ENCODE peak calls at places on chromosome 12, in seven cellular contexts. C is breast epithelium, B is H1, I is RWPE2, Z is fibroblast of lung, Y is GM23338, R is cardiac muscle cell. H is an unnamed sample.

GRCh38 chr12:44246481-44247105 is 410.7 kb downstream of the TMEM117 start:
- DNase-seq in R (no peak), I (no peak), Z (peak; percentile 72), B (no peak), Y (no peak), C (no peak), H (no peak)

GRCh38 chr12:22657538-22657937 is 32.6 kb downstream of the ETNK1 start:
- DNase-seq in Y (no peak), C (no peak), R (peak; percentile 9), B (no peak), I (no peak), Z (peak; percentile 26), H (no peak)

GRCh38 chr12:21502164-21502496 is 541 bp downstream of the GOLT1B start:
- DNase-seq in I (no peak), R (peak; percentile 38), Y (no peak), B (no peak), C (no peak), Z (peak; percentile 57), H (no peak)

GRCh38 chr12:124699878-124700277 is 132.5 kb upstream of the NCOR2 start:
- DNase-seq in Y (no peak), C (no peak), B (no peak), Z (no peak), I (no peak), R (no peak), H (no peak)

GRCh38 chr12:3988519-3989217 is 115.5 kb upstream of the PARP11 start:
- DNase-seq in B (no peak), R (no peak), Y (no peak), C (no peak), Z (no peak), I (no peak), H (no peak)

GRCh38 chr12:54160807-54161480 is 27.8 kb downstream of the SMUG1 start:
- DNase-seq in R (no peak), Z (no peak), B (no peak), C (no peak), I (no peak), Y (no peak), H (no peak)

GRCh38 chr12:11795910-11796459 is 146.5 kb downstream of the ETV6 start:
- DNase-seq in Y (peak; percentile 59), R (peak; percentile 74), C (no peak), Z (peak; percentile 97), B (no peak), I (no peak), H (no peak)

GRCh38 chr12:108063192-108063591 is 65.9 kb upstream of the WSCD2 start:
- DNase-seq in B (no peak), Y (peak; percentile 83), R (peak; percentile 18), Z (no peak), C (no peak), I (no peak), H (peak; percentile 5)

DNA sequence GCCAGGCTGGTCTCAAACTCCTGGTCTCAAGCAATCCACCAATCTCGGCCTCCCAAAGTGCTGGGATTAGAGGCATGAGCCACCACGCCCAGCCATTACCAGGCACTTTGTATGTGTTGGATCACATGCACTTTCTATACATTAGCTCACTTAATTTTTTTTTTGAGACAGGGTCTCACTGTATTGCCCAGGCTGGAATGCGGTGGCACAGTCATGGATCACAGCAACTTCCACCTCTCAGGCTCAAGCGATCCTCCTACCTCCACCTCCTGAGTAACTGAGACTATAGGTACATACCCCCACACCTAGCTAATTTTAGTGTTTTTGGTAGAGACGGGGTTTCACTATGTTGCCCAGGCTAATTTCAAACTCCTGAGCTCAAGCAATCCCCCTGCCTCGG is 203.0 kb upstream of the MYL2 start:
- DNase-seq in I (no peak), Y (no peak), B (no peak), R (no peak), C (no peak), Z (no peak), H (no peak)
- H3K4me3 ChIP-seq in I (no peak overlapping the region), Y (no peak overlapping the region), B (no peak overlapping the region), R (no peak overlapping the region), C (no peak overlapping the region), Z (no peak overlapping the region), H (no peak overlapping the region)

DNA sequence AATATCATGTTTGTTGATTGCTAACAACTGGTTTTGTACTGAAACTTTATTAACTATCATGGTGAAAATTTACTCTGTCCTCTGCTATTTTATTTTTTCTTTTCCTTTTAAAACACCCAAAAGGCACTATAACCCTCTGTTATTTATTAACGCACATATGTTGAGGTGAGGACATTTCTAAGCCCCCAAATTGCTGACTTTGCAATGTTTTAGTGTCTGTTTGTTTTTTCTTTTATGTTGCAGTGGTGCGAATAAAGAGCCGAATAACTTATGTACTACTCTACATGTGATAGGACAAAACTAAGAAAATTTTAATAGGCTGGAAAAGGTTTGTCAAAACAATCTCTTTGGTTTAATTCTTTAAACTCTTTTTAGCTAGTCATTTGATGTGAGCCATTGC is 24.5 kb upstream of the PAWR start:
- DNase-seq in Y (no peak), R (no peak), I (no peak), Z (no peak), C (no peak), B (no peak), H (no peak)
- H3K4me1 ChIP-seq in Y (no peaks in the 10 kb centered on the region), R (no peaks in the 10 kb centered on the region), I (no peaks in the 10 kb centered on the region), Z (no peaks in the 10 kb centered on the region), C (no peaks in the 10 kb centered on the region), B (no peaks in the 10 kb centered on the region), H (no peaks in the 10 kb centered on the region)

GRCh38 chr12:55743967-55744931 is 1.3 kb downstream of the GDF11 start:
- DNase-seq in B (no peak), Y (no peak), Z (no peak), R (no peak), I (no peak), C (peak; percentile 50), H (peak; percentile 22)

GRCh38 chr12:55746913-55747231 is 4.0 kb downstream of the GDF11 start:
- DNase-seq in B (no peak), I (no peak), C (no peak), Y (no peak), R (no peak), Z (no peak), H (no peak)

GRCh38 chr12:55745361-55746146 is 2.6 kb downstream of the GDF11 start:
- DNase-seq in B (no peak), C (no peak), R (peak; percentile 77), Y (peak; percentile 95), Z (no peak), I (no peak), H (no peak)

GRCh38 chr12:55748230-55748993 is 5.5 kb downstream of the GDF11 start:
- DNase-seq in Z (no peak), I (no peak), R (no peak), Y (no peak), B (no peak), C (no peak), H (no peak)

GRCh38 chr12:55746147-55746912 is 3.4 kb downstream of the GDF11 start:
- DNase-seq in C (no peak), I (no peak), R (peak; percentile 38), Z (peak; percentile 40), Y (no peak), B (no peak), H (no peak)
- H3K4me3 ChIP-seq in C (no peak overlapping the region), I (no peak overlapping the region), R (peak overlapping the region; percentile 53), Z (no peak overlapping the region), Y (peak overlapping the region; percentile 95), B (peak overlapping the region; percentile 80), H (no peak overlapping the region)

GRCh38 chr12:68264175-68264863 is 10.9 kb upstream of the IL22 start:
- DNase-seq in C (no peak), B (no peak), Z (peak; percentile 59), Y (no peak), R (peak; percentile 29), I (no peak), H (no peak)
- H3K4me1 ChIP-seq in C (no peaks in the 10 kb centered on the region), B (no peaks in the 10 kb centered on the region), Z (peaks cover 15% of the 10 kb centered on the region), Y (peaks cover 20% of the 10 kb centered on the region), R (no peaks in the 10 kb centered on the region), I (peaks cover 19% of the 10 kb centered on the region), H (no peaks in the 10 kb centered on the region)

GRCh38 chr12:64083285-64084210 is 138.5 kb downstream of the KICS2 start:
- DNase-seq in Y (no peak), Z (peak; percentile 93), R (peak; percentile 96), B (no peak), I (no peak), C (peak; percentile 79), H (no peak)

GRCh38 chr12:64082866-64083268 is 139.2 kb downstream of the KICS2 start:
- DNase-seq in B (no peak), R (no peak), Z (no peak), Y (no peak), I (no peak), C (no peak), H (no peak)

GRCh38 chr12:64077922-64078321 is 144.2 kb downstream of the KICS2 start:
- DNase-seq in Z (no peak), Y (peak; percentile 42), C (no peak), R (peak; percentile 30), I (no peak), B (no peak), H (no peak)

GRCh38 chr12:64081020-64081419 is 141.1 kb downstream of the KICS2 start:
- DNase-seq in R (peak; percentile 50), Y (no peak), C (no peak), Z (peak; percentile 21), B (no peak), I (no peak), H (no peak)

GRCh38 chr12:64080319-64081008 is 141.6 kb downstream of the KICS2 start:
- DNase-seq in I (no peak), R (peak; percentile 26), C (no peak), Y (peak; percentile 53), B (no peak), Z (no peak), H (peak; percentile 65)
- H3K4me3 ChIP-seq in I (no peak overlapping the region), R (no peak overlapping the region), C (no peak overlapping the region), Y (no peak overlapping the region), B (no peak overlapping the region), Z (no peak overlapping the region), H (no peak overlapping the region)